ENCODE peak calls at places on chromosomes 4 and X, in five cellular contexts. M is ovary, R is H1, X is SK-N-SH, B is tibial nerve. H is an unnamed sample. For H3K4me1, the result is how much of the 10 kb centered on the place peaks cover.

GRCh38 chr4:183441276-183441675 is 3.2 kb upstream of the CDKN2AIP start:
- DNase-seq in M (no peak), R (no peak), X (no peak), B (no peak), H (no peak)

GRCh38 chr4:176422031-176422430 is 102.3 kb downstream of the SPCS3 start:
- DNase-seq in M (no peak), R (no peak), X (no peak), B (no peak), H (no peak)

GRCh38 chrX:63713510-63713909 is 71.5 kb downstream of the ARHGEF9 start:
- DNase-seq in M (no peak), R (no peak), X (no peak), B (no peak), H (no peak)

GRCh38 chrX:18377802-18378201 is 23.3 kb upstream of the SCML2 start:
- DNase-seq in M (no peak), R (no peak), X (peak), B (no peak), H (no peak)

GRCh38 chr4:146132445-146132844 is 43.1 kb upstream of the LSM6 start:
- DNase-seq in M (no peak), R (no peak), X (no peak), B (no peak), H (no peak)

GRCh38 chr4:156948738-156949137 is 22.9 kb downstream of the PDGFC start:
- DNase-seq in M (no peak), R (no peak), X (no peak), B (no peak), H (no peak)

GRCh38 chrX:21723097-21723496 is 34.8 kb downstream of the SMPX start:
- DNase-seq in M (no peak), R (no peak), X (no peak), B (no peak), H (no peak)

GRCh38 chr4:128006592-128006991 is 41.4 kb downstream of the ABHD18 start:
- DNase-seq in M (no peak), R (no peak), X (no peak), B (no peak), H (no peak)

GRCh38 chr4:73414936-73415271 is 10.8 kb downstream of the ALB start:
- DNase-seq in M (no peak), R (no peak), X (no peak), B (no peak), H (no peak)

GRCh38 chrX:130669233-130669632 is 233.8 kb downstream of the ENOX2 start:
- DNase-seq in M (no peak), R (no peak), X (no peak), B (no peak), H (no peak)

DNA sequence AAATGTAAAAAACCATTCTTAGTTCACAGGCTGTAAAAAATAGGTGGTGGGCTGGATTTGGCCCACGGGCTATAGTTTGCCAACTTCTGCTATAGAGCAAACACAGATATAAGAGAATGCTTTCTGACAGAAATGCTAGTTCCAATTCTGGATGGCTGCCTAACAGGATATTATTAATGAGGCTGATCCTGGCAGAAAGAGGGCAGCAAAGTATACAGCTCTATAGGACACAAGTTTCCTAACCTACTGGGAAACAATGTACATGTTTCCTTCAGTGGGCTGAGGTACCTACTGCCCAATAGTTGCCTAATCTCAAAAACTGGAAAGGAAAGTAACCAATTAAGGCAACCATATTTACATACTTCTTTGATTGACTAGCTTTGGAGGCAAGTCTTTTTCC is 58.2 kb upstream of the UCP1 start:
- DNase-seq in M (no peak), R (no peak), X (peak), B (no peak), H (no peak)
- TF ChIP-seq CTCF in M (no peak), R (no peak), X (peak), B (no peak), H (no peak)

DNA sequence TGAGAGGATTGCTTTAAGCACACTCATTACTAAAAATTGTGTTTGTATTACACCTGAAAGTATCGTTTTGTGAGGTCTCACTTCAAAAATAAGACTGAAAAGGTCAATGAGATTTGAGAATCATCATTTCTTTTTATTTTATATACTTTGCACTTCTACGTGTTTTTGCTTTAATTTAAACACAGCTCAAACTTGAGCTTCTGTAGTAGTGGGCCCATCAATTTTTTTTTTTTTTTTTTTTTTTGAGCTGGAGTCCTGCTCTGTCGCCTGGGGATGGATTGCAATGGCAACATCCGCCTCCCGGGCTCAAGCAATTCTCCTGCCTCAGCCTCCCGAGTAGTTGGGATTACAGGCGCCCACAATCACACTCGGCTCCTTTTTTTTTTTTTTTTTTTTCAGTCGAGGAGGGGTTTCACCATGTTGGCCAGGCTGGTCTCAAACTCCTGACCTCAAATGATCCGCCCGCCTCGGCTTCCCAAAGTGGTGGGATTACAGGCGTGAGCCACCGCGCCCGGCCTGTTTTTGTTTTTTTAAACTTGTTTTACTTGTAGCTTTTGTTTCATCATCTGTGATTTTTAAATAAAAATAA is 1.5 kb downstream of the GSTCD start:
- DNase-seq in M (no peak), R (no peak), X (peak), B (no peak), H (no peak)
- H3K4me1 ChIP-seq in M (under half), R (under half), X (under half), B (under half), H (under half)

DNA sequence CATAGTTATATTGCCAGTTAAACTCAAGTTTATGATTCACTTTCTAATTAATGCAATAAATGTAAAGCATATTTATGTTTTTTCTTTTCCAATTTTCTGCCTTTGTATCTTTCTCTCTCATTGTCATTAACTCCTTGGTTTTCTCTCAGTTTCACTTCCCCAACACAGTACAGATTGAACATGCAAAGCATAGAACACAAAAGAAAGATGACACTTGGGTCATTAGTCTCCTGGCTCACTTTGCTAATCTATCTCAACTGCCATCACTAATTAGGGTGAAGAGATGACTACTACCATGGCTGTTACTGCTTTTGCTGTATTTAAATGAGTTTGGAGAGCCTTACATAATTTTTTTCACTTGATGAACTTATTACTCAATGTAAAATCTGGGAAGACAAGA is 12.3 kb upstream of the NAA11 start:
- DNase-seq in M (no peak), R (no peak), X (no peak), B (no peak), H (no peak)
- TF ChIP-seq EP300 in M (no peak), R (no peak), X (no peak), B (no peak), H (no peak)

GRCh38 chr4:22553560-22553959 is 37.7 kb upstream of the ADGRA3 start:
- DNase-seq in M (no peak), R (no peak), X (no peak), B (no peak), H (no peak)

GRCh38 chr4:22556411-22556969 is 40.6 kb upstream of the ADGRA3 start:
- DNase-seq in M (no peak), R (no peak), X (no peak), B (no peak), H (no peak)

GRCh38 chr4:22554670-22555069 is 38.8 kb upstream of the ADGRA3 start:
- DNase-seq in M (no peak), R (no peak), X (no peak), B (no peak), H (no peak)

GRCh38 chr4:22551550-22551949 is 35.7 kb upstream of the ADGRA3 start:
- DNase-seq in M (no peak), R (no peak), X (no peak), B (no peak), H (no peak)

GRCh38 chr4:22552802-22553201 is 36.9 kb upstream of the ADGRA3 start:
- DNase-seq in M (no peak), R (no peak), X (no peak), B (no peak), H (no peak)
- TF ChIP-seq CTCF in M (no peak), R (no peak), X (no peak), B (no peak), H (no peak)

GRCh38 chr4:677431-678293 is 3.3 kb downstream of the MYL5 start:
- DNase-seq in M (no peak), R (no peak), X (no peak), B (no peak), H (no peak)
- H3K4me1 ChIP-seq in M (under half), R (under half), X (under half), B (under half), H (half or more)

GRCh38 chr4:160319221-160319867 is 1216.5 kb downstream of the RAPGEF2 start:
- DNase-seq in M (no peak), R (no peak), X (no peak), B (no peak), H (no peak)
- TF ChIP-seq EP300 in M (no peak), R (no peak), X (no peak), B (no peak), H (no peak)